ENCODE peak calls at places on chromosome 16, in four cellular contexts. E is heart left ventricle; U is CD8-positive, alpha-beta memory T cell; H is aorta. J is an unnamed sample.

GRCh38 chr16:52611817-52612673 is 65.1 kb upstream of the TOX3 start:
- DNase-seq in E (no peak), U (no peak), H (no peak), J (no peak)

GRCh38 chr16:391885-392335 is 5.1 kb upstream of the NME4 start:
- DNase-seq in E (peak; percentile 39), U (peak; percentile 79), H (no peak), J (no peak)

GRCh38 chr16:88872650-88873331 is 6.3 kb upstream of the PABPN1L start:
- DNase-seq in E (no peak), U (no peak), H (no peak), J (no peak)

GRCh38 chr16:90041896-90042473 is 22.7 kb upstream of the DBNDD1 start:
- DNase-seq in E (no peak), U (no peak), H (peak; percentile 46), J (no peak)

GRCh38 chr16:69169051-69169450 is 17.9 kb upstream of the SNTB2 start:
- DNase-seq in E (no peak), U (no peak), H (no peak), J (no peak)

GRCh38 chr16:46720619-46721018 is 27.5 kb downstream of the MYLK3 start:
- DNase-seq in E (no peak), U (no peak), H (no peak), J (no peak)

GRCh38 chr16:85970016-85970711 is 71.2 kb downstream of the IRF8 start:
- DNase-seq in E (no peak), U (no peak), H (no peak), J (no peak)

GRCh38 chr16:25134306-25134705 is 22.8 kb downstream of the LCMT1 start:
- DNase-seq in E (no peak), U (no peak), H (no peak), J (no peak)

GRCh38 chr16:12674524-12674923 is 129.2 kb downstream of the CPPED1 start:
- DNase-seq in E (no peak), U (no peak), H (no peak), J (no peak)

GRCh38 chr16:72921620-72922019 is 126.3 kb downstream of the ZFHX3 start:
- DNase-seq in E (no peak), U (no peak), H (peak; percentile 83), J (no peak)

DNA sequence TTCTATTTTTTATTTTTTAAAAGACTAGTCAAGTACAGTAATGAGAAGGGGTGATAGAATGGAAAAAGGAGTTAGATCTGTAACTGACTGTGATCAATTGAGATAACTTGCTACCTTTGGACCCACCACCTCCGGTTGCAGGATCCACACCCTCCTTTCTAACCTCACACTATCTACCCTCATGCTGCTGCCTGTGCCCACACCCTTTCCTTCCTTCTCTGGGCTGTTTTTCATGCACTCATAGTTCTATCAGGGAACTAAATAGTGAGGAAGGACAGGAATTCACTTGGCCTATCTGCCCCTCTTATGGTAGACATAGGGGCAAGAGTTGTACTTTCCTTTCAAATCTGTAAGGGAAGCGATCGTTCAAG is 172.3 kb downstream of the KATNIP start:
- DNase-seq in E (no peak), U (no peak), H (no peak), J (no peak)
- H3K4me3 ChIP-seq in E (no peak overlapping the region), U (no peak overlapping the region), H (no peak overlapping the region), J (no peak overlapping the region)

GRCh38 chr16:35685085-35685484 is 2225.7 kb downstream of the TP53TG3F start:
- DNase-seq in E (no peak), U (no peak), H (no peak), J (no peak)

GRCh38 chr16:35686595-35686994 is 2227.2 kb downstream of the TP53TG3F start:
- DNase-seq in E (no peak), U (no peak), H (no peak), J (no peak)

GRCh38 chr16:35687781-35688180 is 2228.4 kb downstream of the TP53TG3F start:
- DNase-seq in E (no peak), U (no peak), H (no peak), J (no peak)

GRCh38 chr16:35689764-35690163 is 2230.4 kb downstream of the TP53TG3F start:
- DNase-seq in E (no peak), U (no peak), H (no peak), J (no peak)

GRCh38 chr16:35687071-35687470 is 2227.7 kb downstream of the TP53TG3F start:
- DNase-seq in E (no peak), U (no peak), H (peak; percentile 24), J (no peak)
- H3K9me3 ChIP-seq in E (no peaks in the 10 kb centered on the region), U (peaks cover 6% of the 10 kb centered on the region), H (no peaks in the 10 kb centered on the region), J (no peaks in the 10 kb centered on the region)

GRCh38 chr16:1610071-1610840 is 1.6 kb downstream of the IFT140 start:
- DNase-seq in E (peak; percentile 85), U (peak; percentile 87), H (peak; percentile 97), J (peak; percentile 22)
- H3K4me3 ChIP-seq in E (peak overlapping the region; percentile 59), U (peak overlapping the region; percentile 50), H (peak overlapping the region; percentile 49), J (peak overlapping the region; percentile 93)

DNA sequence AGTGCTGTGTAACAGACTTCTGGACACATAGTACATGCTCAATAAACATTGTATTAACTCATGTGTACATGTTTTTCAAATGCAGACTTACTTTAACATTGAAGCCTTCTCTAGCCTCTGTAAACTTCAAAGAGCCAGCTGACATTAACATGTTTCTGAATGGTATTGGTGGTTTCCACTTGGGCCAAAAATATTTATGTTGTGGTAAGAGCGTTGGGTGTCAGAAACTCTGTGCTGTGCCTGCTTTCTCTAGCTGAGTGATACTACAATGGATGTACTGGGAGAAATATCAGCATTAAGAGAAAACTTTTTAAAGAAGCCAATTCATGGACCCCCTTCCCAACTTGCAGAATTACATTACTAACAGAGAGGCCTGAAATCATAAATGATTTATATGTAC is 1951.7 kb downstream of the TP53TG3F start:
- DNase-seq in E (no peak), U (no peak), H (no peak), J (no peak)
- H3K9me3 ChIP-seq in E (no peaks in the 10 kb centered on the region), U (peaks cover 4% of the 10 kb centered on the region), H (peaks cover 1% of the 10 kb centered on the region), J (no peaks in the 10 kb centered on the region)

DNA sequence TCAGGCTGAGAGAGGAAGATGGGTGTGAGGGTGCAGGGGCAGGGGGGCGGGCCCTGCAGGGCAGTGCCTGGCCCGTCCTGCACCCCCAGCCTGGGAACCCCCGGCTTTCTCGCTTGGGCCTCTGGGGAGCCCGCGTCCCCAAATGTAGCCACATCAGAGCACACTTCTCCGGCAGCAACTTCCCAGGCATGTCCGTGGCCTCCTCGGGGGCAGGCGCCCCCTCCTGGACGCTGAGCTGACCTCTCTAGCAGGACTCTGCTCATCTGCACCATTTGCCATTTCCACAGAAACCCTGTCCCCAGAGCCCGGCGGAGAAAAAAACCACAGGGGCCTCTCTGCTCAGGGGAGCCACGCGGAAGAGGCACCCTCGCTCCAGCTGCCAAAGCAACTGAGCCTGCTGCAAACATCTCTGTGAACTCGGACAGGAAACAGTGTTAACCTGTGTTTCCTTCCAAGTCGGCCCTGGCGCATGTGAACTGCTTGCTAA is 63.4 kb downstream of the KLHDC4 start:
- DNase-seq in E (no peak), U (no peak), H (no peak), J (no peak)
- H3K4me3 ChIP-seq in E (no peak overlapping the region), U (no peak overlapping the region), H (no peak overlapping the region), J (no peak overlapping the region)

GRCh38 chr16:35221482-35222185 is 1762.2 kb downstream of the TP53TG3F start:
- DNase-seq in E (no peak), U (no peak), H (no peak), J (no peak)
- H3K9me3 ChIP-seq in E (no peaks in the 10 kb centered on the region), U (no peaks in the 10 kb centered on the region), H (no peaks in the 10 kb centered on the region), J (no peaks in the 10 kb centered on the region)

J was measured in SK-N-MC.